ENCODE peak calls at places on chromosomes 16 and 17, in seven cellular contexts. Z, J, T, G, N, L and B are unnamed samples.

GRCh38 chr16:82652826-82653225 is 26.1 kb downstream of the CDH13 start:
- DNase-seq in L (no peak), T (no peak), Z (no peak), N (no peak), J (no peak), G (no peak), B (no peak)

GRCh38 chr17:32529604-32530003 is 42.8 kb downstream of the CDK5R1 start:
- DNase-seq in Z (no peak), N (no peak), T (no peak), G (no peak), J (no peak), L (no peak), B (no peak)

GRCh38 chr17:49913226-49914095 is 55.5 kb upstream of the DLX4 start:
- DNase-seq in Z (no peak), G (no peak), L (peak), N (no peak), J (no peak), T (no peak), B (no peak)

GRCh38 chr17:8954339-8954738 is 11.2 kb downstream of the PIK3R5 start:
- DNase-seq in T (no peak), Z (no peak), J (no peak), L (no peak), G (peak), N (no peak), B (no peak)

GRCh38 chr16:67716097-67716496 is 3.0 kb downstream of the GFOD2 start:
- DNase-seq in N (no peak), T (no peak), Z (no peak), J (no peak), G (no peak), L (no peak), B (no peak)

GRCh38 chr17:47915667-47916242 is 19.7 kb downstream of the SP2 start:
- DNase-seq in G (no peak), N (no peak), T (peak), J (no peak), L (no peak), Z (no peak), B (no peak)

GRCh38 chr17:48715496-48716399 is 6.6 kb downstream of the PRAC1 start:
- DNase-seq in J (no peak), G (no peak), Z (no peak), N (no peak), T (no peak), L (no peak), B (no peak)

GRCh38 chr17:65633988-65634387 is 72.5 kb upstream of the AXIN2 start:
- DNase-seq in G (no peak), J (no peak), N (no peak), L (peak), T (no peak), Z (no peak), B (no peak)

GRCh38 chr16:53507464-53508180 is 4.6 kb upstream of the AKTIP start:
- DNase-seq in T (no peak), N (no peak), J (no peak), Z (no peak), G (no peak), L (no peak), B (no peak)

GRCh38 chr17:64024781-64025731 is 4.6 kb upstream of the ICAM2 start:
- DNase-seq in T (no peak), G (no peak), Z (no peak), L (no peak), N (no peak), J (no peak), B (no peak)

GRCh38 chr16:25126820-25127232 is 15.3 kb downstream of the LCMT1 start:
- DNase-seq in N (no peak), Z (no peak), T (peak), L (peak), G (no peak), J (peak), B (no peak)

GRCh38 chr17:3887811-3888210 is 5.0 kb downstream of the CAMKK1 start:
- DNase-seq in N (no peak), Z (no peak), L (no peak), G (no peak), T (no peak), J (no peak), B (no peak)

GRCh38 chr17:66889480-66890230 is 54.7 kb downstream of the CACNG5 start:
- DNase-seq in N (no peak), Z (no peak), J (no peak), G (no peak), T (no peak), L (no peak), B (no peak)

GRCh38 chr16:10126686-10127085 is 55.5 kb downstream of the GRIN2A start:
- DNase-seq in G (no peak), L (peak), N (no peak), T (no peak), J (peak), Z (no peak), B (no peak)

GRCh38 chr16:52470601-52471000 is 76.3 kb downstream of the TOX3 start:
- DNase-seq in J (no peak), L (no peak), N (no peak), G (no peak), T (no peak), Z (no peak), B (no peak)

GRCh38 chr17:50050431-50051032 is 5.4 kb upstream of the ITGA3 start:
- DNase-seq in G (no peak), Z (no peak), J (no peak), T (no peak), L (no peak), N (no peak), B (no peak)